ENCODE peak calls at places on chromosomes 2 and 18, in six cellular contexts. One of them, this sample, is unnamed. For H3K4me1 and H3K27me3, the result is how much of the 10 kb centered on the place peaks cover.

GRCh38 chr2:100981011-100981410 is 21.1 kb upstream of the RPL31 start:
- DNase-seq in CD8-positive, alpha-beta memory T cell: no peak
- DNase-seq in psoas muscle: no peak
- DNase-seq in cardiac muscle cell: no peak
- DNase-seq in pancreas: no peak
- DNase-seq in right lobe of liver: no peak
- DNase-seq in this sample: no peak

GRCh38 chr2:240930631-240931318 is 24.6 kb downstream of the CROCC2 start:
- DNase-seq in CD8-positive, alpha-beta memory T cell: no peak
- DNase-seq in cardiac muscle cell: no peak
- DNase-seq in psoas muscle: peak
- DNase-seq in right lobe of liver: no peak
- DNase-seq in pancreas: peak
- DNase-seq in this sample: peak

GRCh38 chr2:32562906-32563305 is 64.9 kb upstream of the TTC27 start:
- DNase-seq in CD8-positive, alpha-beta memory T cell: no peak
- DNase-seq in right lobe of liver: no peak
- DNase-seq in cardiac muscle cell: no peak
- DNase-seq in pancreas: no peak
- DNase-seq in psoas muscle: no peak
- DNase-seq in this sample: no peak

GRCh38 chr18:79747156-79747845 is 50.4 kb upstream of the KCNG2 start:
- DNase-seq in cardiac muscle cell: no peak
- DNase-seq in pancreas: no peak
- DNase-seq in CD8-positive, alpha-beta memory T cell: no peak
- DNase-seq in right lobe of liver: no peak
- DNase-seq in psoas muscle: no peak
- DNase-seq in this sample: no peak

GRCh38 chr2:437772-438393 is 150.0 kb upstream of the ALKAL2 start:
- DNase-seq in psoas muscle: no peak
- DNase-seq in CD8-positive, alpha-beta memory T cell: peak
- DNase-seq in cardiac muscle cell: no peak
- DNase-seq in right lobe of liver: no peak
- DNase-seq in pancreas: peak
- DNase-seq in this sample: no peak

GRCh38 chr18:6956495-6956894 is 161.1 kb downstream of the LAMA1 start:
- DNase-seq in CD8-positive, alpha-beta memory T cell: no peak
- DNase-seq in pancreas: no peak
- DNase-seq in cardiac muscle cell: no peak
- DNase-seq in psoas muscle: no peak
- DNase-seq in right lobe of liver: no peak
- DNase-seq in this sample: no peak

GRCh38 chr2:46298522-46299351 is 1.5 kb downstream of the EPAS1 start:
- DNase-seq in cardiac muscle cell: peak
- DNase-seq in psoas muscle: peak
- DNase-seq in CD8-positive, alpha-beta memory T cell: peak
- DNase-seq in pancreas: peak
- DNase-seq in right lobe of liver: peak
- DNase-seq in this sample: peak

GRCh38 chr2:233064526-233065199 is 4.5 kb downstream of the INPP5D start:
- DNase-seq in cardiac muscle cell: peak
- DNase-seq in pancreas: no peak
- DNase-seq in CD8-positive, alpha-beta memory T cell: no peak
- DNase-seq in psoas muscle: no peak
- DNase-seq in right lobe of liver: no peak
- DNase-seq in this sample: no peak

DNA sequence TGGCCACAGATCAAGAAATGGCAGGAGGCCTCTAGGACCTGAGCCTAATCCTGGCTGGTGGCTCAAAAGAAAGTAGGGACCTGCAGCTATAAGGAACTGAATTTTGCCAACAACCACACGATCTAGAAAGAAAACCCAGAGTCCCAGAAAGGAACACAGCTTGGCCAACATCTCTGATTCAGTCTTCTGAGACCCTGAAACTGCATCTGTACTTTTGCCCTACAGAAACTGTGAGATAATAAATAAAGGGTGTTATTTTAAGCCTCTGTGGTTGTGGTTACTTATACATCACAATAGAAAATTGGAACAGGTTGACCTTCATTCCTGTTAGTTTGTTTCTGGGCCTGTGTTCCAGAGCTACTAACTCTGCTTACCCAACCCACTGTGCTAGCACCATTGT is 356.8 kb upstream of the ST6GAL2 start:
- DNase-seq in right lobe of liver: no peak
- DNase-seq in pancreas: no peak
- DNase-seq in cardiac muscle cell: no peak
- DNase-seq in CD8-positive, alpha-beta memory T cell: no peak
- DNase-seq in psoas muscle: no peak
- DNase-seq in this sample: no peak
- H3K4me3 ChIP-seq in right lobe of liver: no peak
- H3K4me3 ChIP-seq in pancreas: no peak
- H3K4me3 ChIP-seq in cardiac muscle cell: no peak
- H3K4me3 ChIP-seq in CD8-positive, alpha-beta memory T cell: no peak
- H3K4me3 ChIP-seq in psoas muscle: no peak
- H3K4me3 ChIP-seq in this sample: no peak

GRCh38 chr2:159890945-159891588 is 93.1 kb upstream of the CD302 start:
- DNase-seq in cardiac muscle cell: no peak
- DNase-seq in pancreas: no peak
- DNase-seq in psoas muscle: no peak
- DNase-seq in CD8-positive, alpha-beta memory T cell: no peak
- DNase-seq in right lobe of liver: no peak
- DNase-seq in this sample: no peak
- H3K4me1 ChIP-seq in cardiac muscle cell: under half
- H3K4me1 ChIP-seq in pancreas: under half
- H3K4me1 ChIP-seq in psoas muscle: under half
- H3K4me1 ChIP-seq in CD8-positive, alpha-beta memory T cell: under half
- H3K4me1 ChIP-seq in right lobe of liver: under half
- H3K4me1 ChIP-seq in this sample: under half

GRCh38 chr2:238862701-238863100 is 14.8 kb downstream of the TWIST2 start:
- DNase-seq in CD8-positive, alpha-beta memory T cell: no peak
- DNase-seq in right lobe of liver: no peak
- DNase-seq in cardiac muscle cell: no peak
- DNase-seq in psoas muscle: no peak
- DNase-seq in pancreas: no peak
- DNase-seq in this sample: no peak

GRCh38 chr2:238864207-238865014 is 16.5 kb downstream of the TWIST2 start:
- DNase-seq in right lobe of liver: peak
- DNase-seq in pancreas: peak
- DNase-seq in psoas muscle: peak
- DNase-seq in CD8-positive, alpha-beta memory T cell: no peak
- DNase-seq in cardiac muscle cell: peak
- DNase-seq in this sample: peak

GRCh38 chr2:238861766-238862315 is 14.0 kb downstream of the TWIST2 start:
- DNase-seq in cardiac muscle cell: no peak
- DNase-seq in right lobe of liver: no peak
- DNase-seq in CD8-positive, alpha-beta memory T cell: no peak
- DNase-seq in pancreas: no peak
- DNase-seq in psoas muscle: no peak
- DNase-seq in this sample: no peak

GRCh38 chr2:238863749-238864206 is 15.9 kb downstream of the TWIST2 start:
- DNase-seq in cardiac muscle cell: no peak
- DNase-seq in right lobe of liver: no peak
- DNase-seq in CD8-positive, alpha-beta memory T cell: no peak
- DNase-seq in pancreas: no peak
- DNase-seq in psoas muscle: no peak
- DNase-seq in this sample: no peak

DNA sequence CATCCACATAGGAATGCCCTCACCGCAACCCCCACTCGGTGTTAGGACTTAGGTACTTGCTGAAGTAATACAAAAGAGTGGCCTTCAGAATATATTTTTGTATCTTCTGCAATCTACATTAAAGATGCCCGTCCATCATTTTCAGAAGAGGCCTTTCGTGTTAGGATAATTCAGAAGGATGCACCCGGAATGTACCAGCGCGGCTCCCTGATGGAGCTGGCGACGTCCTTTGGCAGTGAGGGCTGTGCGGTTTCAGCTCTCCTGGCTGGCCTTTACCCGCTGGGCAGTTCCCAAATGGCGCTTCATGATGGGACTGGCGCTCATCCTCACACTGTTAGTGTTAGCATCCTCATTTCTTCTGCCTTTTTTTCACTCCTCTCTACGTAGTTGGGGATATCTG is 15.3 kb downstream of the TWIST2 start:
- DNase-seq in psoas muscle: no peak
- DNase-seq in cardiac muscle cell: no peak
- DNase-seq in pancreas: no peak
- DNase-seq in CD8-positive, alpha-beta memory T cell: no peak
- DNase-seq in right lobe of liver: no peak
- DNase-seq in this sample: no peak
- H3K27me3 ChIP-seq in psoas muscle: under half
- H3K27me3 ChIP-seq in cardiac muscle cell: under half
- H3K27me3 ChIP-seq in pancreas: under half
- H3K27me3 ChIP-seq in CD8-positive, alpha-beta memory T cell: under half
- H3K27me3 ChIP-seq in right lobe of liver: under half
- H3K27me3 ChIP-seq in this sample: under half

DNA sequence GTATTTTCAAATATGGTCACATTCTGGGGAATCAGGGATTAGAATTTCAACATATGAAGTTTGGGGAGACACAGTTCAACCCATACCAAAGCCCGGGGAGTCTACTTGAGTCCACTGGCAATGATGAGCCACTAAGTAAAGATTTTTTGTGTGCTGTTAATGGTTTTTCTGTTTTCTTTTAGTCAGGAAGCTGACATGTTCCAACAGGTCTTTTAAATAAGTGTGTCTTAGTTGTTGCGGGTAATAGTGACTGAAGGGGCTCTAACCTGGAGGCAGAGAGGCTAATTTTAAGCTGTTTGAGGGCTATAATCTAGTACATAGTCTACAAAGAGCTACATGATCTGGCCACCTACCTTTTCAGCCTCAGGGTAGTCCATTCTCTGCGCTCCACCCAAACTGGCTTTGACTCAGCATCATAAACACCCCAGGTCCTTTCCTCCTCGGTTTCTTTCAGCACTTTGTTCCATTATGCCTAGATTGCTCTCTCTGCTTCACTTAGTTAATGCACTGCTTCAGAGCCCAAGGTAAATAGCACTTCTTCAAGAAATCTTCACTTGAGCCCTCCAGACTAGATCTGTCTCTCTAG is 17.6 kb upstream of the UBE2E3 start:
- DNase-seq in pancreas: no peak
- DNase-seq in CD8-positive, alpha-beta memory T cell: no peak
- DNase-seq in right lobe of liver: no peak
- DNase-seq in psoas muscle: no peak
- DNase-seq in cardiac muscle cell: no peak
- DNase-seq in this sample: no peak
- H3K4me3 ChIP-seq in pancreas: no peak
- H3K4me3 ChIP-seq in CD8-positive, alpha-beta memory T cell: no peak
- H3K4me3 ChIP-seq in right lobe of liver: no peak
- H3K4me3 ChIP-seq in psoas muscle: no peak
- H3K4me3 ChIP-seq in cardiac muscle cell: no peak
- H3K4me3 ChIP-seq in this sample: no peak

GRCh38 chr2:201260302-201260800 is at the start of gene CASP8:
- DNase-seq in cardiac muscle cell: peak
- DNase-seq in psoas muscle: no peak
- DNase-seq in right lobe of liver: peak
- DNase-seq in CD8-positive, alpha-beta memory T cell: peak
- DNase-seq in pancreas: no peak
- DNase-seq in this sample: peak
- H3K4me1 ChIP-seq in cardiac muscle cell: under half
- H3K4me1 ChIP-seq in psoas muscle: under half
- H3K4me1 ChIP-seq in right lobe of liver: under half
- H3K4me1 ChIP-seq in CD8-positive, alpha-beta memory T cell: half or more
- H3K4me1 ChIP-seq in pancreas: under half
- H3K4me1 ChIP-seq in this sample: half or more

GRCh38 chr2:238080518-238080917 is 19.6 kb upstream of the ESPNL start:
- DNase-seq in pancreas: peak
- DNase-seq in psoas muscle: no peak
- DNase-seq in right lobe of liver: no peak
- DNase-seq in cardiac muscle cell: no peak
- DNase-seq in CD8-positive, alpha-beta memory T cell: no peak
- DNase-seq in this sample: no peak
- H3K27me3 ChIP-seq in pancreas: under half
- H3K27me3 ChIP-seq in psoas muscle: under half
- H3K27me3 ChIP-seq in right lobe of liver: under half
- H3K27me3 ChIP-seq in cardiac muscle cell: under half
- H3K27me3 ChIP-seq in CD8-positive, alpha-beta memory T cell: under half
- H3K27me3 ChIP-seq in this sample: under half

This sample was measured in lower lobe of right lung.